ENCODE peak calls at places on chromosomes 6 and 20, in nine cellular contexts. J, R, N, P, B, E, X, M and S are unnamed samples.

GRCh38 chr20:32968833-32969241 is 35.4 kb downstream of the SUN5 start:
- DNase-seq in N (no peak), P (no peak), B (no peak), X (no peak), J (no peak), M (no peak), E (no peak), R (no peak), S (no peak)

GRCh38 chr6:56278186-56278585 is 30.8 kb upstream of the COL21A1 start:
- DNase-seq in J (no peak), B (no peak), R (peak; percentile 98), P (no peak), M (no peak), E (no peak), X (no peak), N (no peak), S (peak; percentile 83)

GRCh38 chr6:5998741-5999687 is 7.7 kb downstream of the NRN1 start:
- DNase-seq in P (no peak), J (no peak), E (peak; percentile 84), X (no peak), M (no peak), N (no peak), B (no peak), R (no peak), S (no peak)

GRCh38 chr6:31966506-31966905 is 5.4 kb downstream of the DXO start:
- DNase-seq in N (no peak), B (no peak), R (no peak), J (no peak), E (no peak), P (no peak), M (no peak), X (no peak), S (no peak)

GRCh38 chr6:30685977-30686907 is at the start of gene PPP1R18:
- DNase-seq in P (peak; percentile 83), N (no peak), M (peak; percentile 79), R (peak; percentile 60), B (peak; percentile 46), E (peak; percentile 96), J (peak; percentile 64), X (peak; percentile 89), S (peak; percentile 41)

GRCh38 chr20:14820771-14821170 is 483.4 kb upstream of the FLRT3 start:
- DNase-seq in B (no peak), J (no peak), R (no peak), N (no peak), P (no peak), X (no peak), E (no peak), M (no peak), S (no peak)

GRCh38 chr6:1575213-1576041 is 34.3 kb upstream of the FOXC1 start:
- DNase-seq in R (no peak), E (no peak), X (no peak), J (no peak), N (no peak), M (no peak), P (no peak), B (no peak), S (no peak)

GRCh38 chr6:37882724-37883413 is 63.3 kb downstream of the ZFAND3 start:
- DNase-seq in X (no peak), R (no peak), B (no peak), M (no peak), J (no peak), P (no peak), E (no peak), N (peak; percentile 87), S (no peak)

GRCh38 chr6:117908246-117909107 is 1.4 kb downstream of the SLC35F1 start:
- DNase-seq in B (no peak), N (no peak), P (no peak), E (peak; percentile 73), X (no peak), R (no peak), J (no peak), M (no peak), S (no peak)

GRCh38 chr6:74731921-74732320 is 473.9 kb downstream of the COL12A1 start:
- DNase-seq in E (no peak), M (no peak), P (no peak), N (peak; percentile 7), J (no peak), R (no peak), B (no peak), X (no peak), S (no peak)

GRCh38 chr20:61014486-61014885 is 237.6 kb upstream of the CDH4 start:
- DNase-seq in B (no peak), X (no peak), M (no peak), E (no peak), J (no peak), N (no peak), R (no peak), P (no peak), S (no peak)

GRCh38 chr6:75802366-75802765 is 53.3 kb downstream of the MYO6 start:
- DNase-seq in B (no peak), X (no peak), E (no peak), P (no peak), N (peak; percentile 45), R (no peak), M (no peak), J (peak; percentile 49), S (no peak)

GRCh38 chr20:13325033-13325432 is 104.0 kb downstream of the ISM1 start:
- DNase-seq in P (peak; percentile 29), R (peak; percentile 30), M (no peak), N (peak; percentile 38), E (no peak), J (peak; percentile 58), B (no peak), X (no peak), S (no peak)

GRCh38 chr6:72132851-72133250 is 246.5 kb downstream of the RIMS1 start:
- DNase-seq in X (no peak), P (no peak), E (no peak), R (no peak), M (no peak), N (peak; percentile 45), B (no peak), J (no peak), S (no peak)

GRCh38 chr6:134746125-134746524 is 203.8 kb downstream of the ALDH8A1 start:
- DNase-seq in R (no peak), J (no peak), P (no peak), X (no peak), N (no peak), M (no peak), E (no peak), B (no peak), S (no peak)

GRCh38 chr6:27188885-27189418 is 58.5 kb upstream of the PRSS16 start:
- DNase-seq in X (peak; percentile 73), B (no peak), M (peak; percentile 25), N (peak; percentile 73), J (peak; percentile 82), E (no peak), P (no peak), R (peak; percentile 70), S (peak; percentile 92)

GRCh38 chr6:148723484-148723883 is 23.3 kb upstream of the UST start:
- DNase-seq in P (no peak), M (no peak), E (no peak), X (no peak), B (no peak), J (no peak), R (no peak), N (no peak), S (no peak)

GRCh38 chr20:32681175-32682084 is 7.7 kb upstream of the C20orf203 start:
- DNase-seq in J (no peak), P (no peak), B (no peak), N (peak; percentile 47), R (peak; percentile 84), E (no peak), X (no peak), M (no peak), S (peak; percentile 60)

GRCh38 chr6:3426091-3426780 is 30.6 kb downstream of the SLC22A23 start:
- DNase-seq in X (no peak), M (no peak), N (no peak), E (no peak), B (no peak), R (no peak), J (no peak), P (no peak), S (no peak)

GRCh38 chr20:38395165-38395564 is 40.0 kb downstream of the SNHG17 start:
- DNase-seq in X (no peak), P (no peak), J (no peak), E (no peak), N (peak; percentile 65), R (no peak), B (no peak), M (no peak), S (no peak)

GRCh38 chr6:151179321-151179720 is 60.4 kb upstream of the AKAP12 start:
- DNase-seq in E (no peak), J (no peak), N (peak; percentile 86), B (no peak), R (no peak), M (no peak), X (no peak), P (no peak), S (no peak)

GRCh38 chr20:63090682-63091571 is 84.2 kb upstream of the BHLHE23 start:
- DNase-seq in J (no peak), E (peak; percentile 67), B (no peak), M (no peak), R (peak; percentile 43), X (no peak), N (no peak), P (peak; percentile 29), S (peak; percentile 54)

GRCh38 chr6:170410241-170410640 is 103.7 kb downstream of the FAM120B start:
- DNase-seq in E (no peak), X (no peak), R (no peak), B (no peak), J (no peak), M (no peak), N (no peak), P (no peak), S (no peak)

GRCh38 chr20:5497556-5497955 is 180.8 kb upstream of the PROKR2 start:
- DNase-seq in M (no peak), E (no peak), J (no peak), N (no peak), P (no peak), B (no peak), R (no peak), X (no peak), S (no peak)

GRCh38 chr6:45479834-45480696 is 102.3 kb upstream of the SUPT3H start:
- DNase-seq in M (no peak), J (no peak), X (no peak), E (no peak), B (no peak), N (peak; percentile 84), R (no peak), P (no peak), S (no peak)

GRCh38 chr6:34934516-34934915 is 45.5 kb downstream of the ANKS1A start:
- DNase-seq in X (no peak), J (no peak), B (no peak), E (no peak), R (no peak), N (peak; percentile 37), M (no peak), P (peak; percentile 37), S (no peak)

GRCh38 chr20:14566505-14566904 is 229.1 kb upstream of the FLRT3 start:
- DNase-seq in R (no peak), M (no peak), B (no peak), E (no peak), X (no peak), J (no peak), P (no peak), N (no peak), S (no peak)

GRCh38 chr6:30447237-30447636 is 42.1 kb upstream of the HLA-E start:
- DNase-seq in P (no peak), N (peak; percentile 11), E (no peak), X (no peak), B (no peak), J (peak; percentile 21), R (no peak), M (no peak), S (peak; percentile 15)

GRCh38 chr6:14012313-14013036 is 87.7 kb downstream of the RNF182 start:
- DNase-seq in P (no peak), J (no peak), X (no peak), N (no peak), R (no peak), M (no peak), E (no peak), B (no peak), S (no peak)